ENCODE peak calls at places on chromosomes 3 and 15, in four cellular contexts. D is GF-D8, P is activated T-cell treated with anti-CD3 and anti-CD28 coated beads for 1 hour, X is T-cell. H is an unnamed sample.

GRCh38 chr15:35713733-35714132 is 167.8 kb upstream of the DPH6 start:
- DNase-seq in D (no peak), P (no peak), X (no peak), H (no peak)

GRCh38 chr15:27835233-27835939 is 263.7 kb downstream of the OCA2 start:
- DNase-seq in D (no peak), P (no peak), X (no peak), H (no peak)

GRCh38 chr3:24192004-24192403 is 246.9 kb downstream of the NR1D2 start:
- DNase-seq in D (no peak), P (no peak), X (no peak), H (no peak)

GRCh38 chr3:16467368-16467767 is 46.1 kb downstream of the RFTN1 start:
- DNase-seq in D (no peak), P (no peak), X (peak; percentile 66), H (no peak)

GRCh38 chr15:40928975-40929729 is at the start of gene DLL4:
- DNase-seq in D (no peak), P (no peak), X (no peak), H (peak; percentile 83)

GRCh38 chr15:101378879-101379278 is 83.8 kb upstream of the SNRPA1 start:
- DNase-seq in D (no peak), P (no peak), X (no peak), H (no peak)

GRCh38 chr3:108022316-108023150 is 68.3 kb downstream of the CD47 start:
- DNase-seq in D (no peak), P (no peak), X (no peak), H (no peak)

GRCh38 chr3:95401693-95402092 is 1338.8 kb downstream of the NSUN3 start:
- DNase-seq in D (no peak), P (no peak), X (no peak), H (no peak)

H was measured in left kidney.